ENCODE peak calls at places on chromosomes 5 and 9, in nine cellular contexts. C is NCI-H1436, W is T47D, V is HT1080, Z is COR-L47, R is RCC 7860, J is NCI-H460, T is G401, O is ELR. I is an unnamed sample.
A peak's percentile ranks its signal among the peaks of the same experiment; 100 is the strongest.

GRCh38 chr9:110049699-110050450 is 158.1 kb downstream of the C9orf152 start:
- DNase-seq in R (peak; percentile 35), T (no peak), C (no peak), Z (no peak), V (no peak), J (no peak), O (peak; percentile 57), W (peak; percentile 21), I (peak; percentile 3)

GRCh38 chr5:122896598-122897282 is 51.3 kb downstream of the SNX24 start:
- DNase-seq in C (no peak), J (peak; percentile 30), W (no peak), T (peak; percentile 39), V (no peak), Z (peak; percentile 12), R (no peak), O (peak; percentile 50), I (no peak)

GRCh38 chr5:159582756-159583523 is 252.7 kb upstream of the IL12B start:
- DNase-seq in J (no peak), T (no peak), C (no peak), Z (no peak), R (peak; percentile 81), W (no peak), O (peak; percentile 29), V (peak; percentile 71), I (no peak)

GRCh38 chr9:34124103-34124502 is 2.4 kb downstream of the DCAF12 start:
- DNase-seq in Z (no peak), R (no peak), C (no peak), J (no peak), T (no peak), O (no peak), W (no peak), V (no peak), I (no peak)

GRCh38 chr5:111655169-111655924 is 101.6 kb downstream of the NREP start:
- DNase-seq in T (peak; percentile 32), W (no peak), R (no peak), C (no peak), O (no peak), Z (no peak), V (no peak), J (no peak), I (no peak)

GRCh38 chr5:124546643-124547042 is 199.8 kb downstream of the ZNF608 start:
- DNase-seq in T (no peak), C (no peak), Z (no peak), W (peak; percentile 26), J (peak; percentile 33), O (no peak), V (no peak), R (no peak), I (no peak)

GRCh38 chr5:149002053-149002452 is 60.8 kb downstream of the SH3TC2 start:
- DNase-seq in J (no peak), R (peak; percentile 100), O (peak; percentile 100), C (no peak), Z (no peak), W (no peak), T (no peak), V (peak; percentile 100), I (no peak)

GRCh38 chr5:89213584-89213983 is 330.6 kb upstream of the MEF2C start:
- DNase-seq in R (no peak), O (no peak), T (peak; percentile 5), V (no peak), Z (no peak), W (no peak), J (no peak), C (no peak), I (no peak)

GRCh38 chr5:1396029-1396816 is 49.0 kb downstream of the SLC6A3 start:
- DNase-seq in C (no peak), R (no peak), T (no peak), Z (no peak), J (no peak), W (no peak), V (no peak), O (no peak), I (no peak)

GRCh38 chr9:29873579-29873978 is 2300.3 kb upstream of the C9orf72 start:
- DNase-seq in J (no peak), Z (no peak), W (no peak), C (no peak), R (no peak), V (no peak), O (no peak), T (no peak), I (no peak)

GRCh38 chr5:72692273-72692672 is 124.2 kb upstream of the TNPO1 start:
- DNase-seq in C (peak; percentile 86), V (peak; percentile 7), J (no peak), R (no peak), Z (no peak), O (peak; percentile 11), W (no peak), T (no peak), I (no peak)

GRCh38 chr9:19642256-19642655 is 146.6 kb downstream of the SLC24A2 start:
- DNase-seq in Z (peak; percentile 65), R (no peak), V (no peak), C (no peak), O (no peak), J (no peak), T (no peak), W (no peak), I (no peak)

GRCh38 chr5:13601152-13601551 is 343.3 kb downstream of the DNAH5 start:
- DNase-seq in R (peak; percentile 85), T (no peak), O (peak; percentile 80), Z (no peak), W (no peak), J (no peak), V (peak; percentile 82), C (no peak), I (no peak)

GRCh38 chr5:104266161-104266560 is 703.6 kb upstream of the NUDT12 start:
- DNase-seq in R (no peak), J (no peak), Z (no peak), W (no peak), T (no peak), C (no peak), O (no peak), V (no peak), I (no peak)

GRCh38 chr9:14880951-14881465 is 29.2 kb downstream of the FREM1 start:
- DNase-seq in O (no peak), C (no peak), J (no peak), V (no peak), R (no peak), T (peak; percentile 40), W (no peak), Z (no peak), I (no peak)

GRCh38 chr5:79576606-79577289 is 35.5 kb upstream of the TENT2 start:
- DNase-seq in O (no peak), V (no peak), W (no peak), C (no peak), J (no peak), Z (no peak), R (no peak), T (no peak), I (no peak)

GRCh38 chr9:105158020-105158419 is 86.4 kb upstream of the SLC44A1 start:
- DNase-seq in V (no peak), C (no peak), R (no peak), Z (no peak), T (no peak), W (no peak), J (no peak), O (no peak), I (no peak)

GRCh38 chr9:97479496-97480159 is 21.8 kb upstream of the TMOD1 start:
- DNase-seq in R (no peak), V (no peak), T (no peak), J (no peak), C (no peak), W (no peak), Z (no peak), O (no peak), I (no peak)